ENCODE peak calls at places on chromosome 14, in five cellular contexts. W, O, P, G and K are unnamed samples.

GRCh38 chr14:68463705-68464104 is 329.2 kb downstream of the ZFP36L1 start:
- DNase-seq in W (no peak), P (no peak), G (no peak), O (no peak), K (no peak)

GRCh38 chr14:55752580-55753365 is 172.8 kb downstream of the KTN1 start:
- DNase-seq in G (no peak), P (no peak), O (no peak), W (peak), K (peak)

GRCh38 chr14:22865424-22866215 is 5.9 kb upstream of the LRP10 start:
- DNase-seq in P (no peak), G (no peak), W (no peak), O (no peak), K (no peak)

GRCh38 chr14:94139421-94139820 is 10.0 kb upstream of the IFI27L2 start:
- DNase-seq in O (no peak), W (no peak), G (no peak), P (no peak), K (no peak)

GRCh38 chr14:77199590-77199989 is 18.0 kb downstream of the TMEM63C start:
- DNase-seq in G (no peak), O (no peak), P (no peak), W (no peak), K (no peak)

GRCh38 chr14:88029500-88029899 is 24.6 kb downstream of the GPR65 start:
- DNase-seq in G (no peak), P (no peak), O (no peak), W (no peak), K (no peak)

GRCh38 chr14:36222952-36223468 is 46.5 kb upstream of the PTCSC3 start:
- DNase-seq in O (no peak), W (no peak), G (no peak), P (no peak), K (no peak)

GRCh38 chr14:46818147-46818546 is 166.6 kb upstream of the RPL10L start:
- DNase-seq in G (no peak), P (no peak), W (no peak), O (no peak), K (no peak)

GRCh38 chr14:58752782-58753181 is 115.0 kb downstream of the DACT1 start:
- DNase-seq in P (no peak), G (peak), O (no peak), W (no peak), K (peak)

GRCh38 chr14:82905762-82906161 is 1372.1 kb upstream of the SEL1L start:
- DNase-seq in G (no peak), O (no peak), W (no peak), P (no peak), K (no peak)

GRCh38 chr14:50397461-50398196 is 948 bp upstream of the CDKL1 start:
- DNase-seq in G (no peak), P (no peak), O (no peak), W (no peak), K (no peak)

GRCh38 chr14:43778956-43779639 is 728.0 kb downstream of the FSCB start:
- DNase-seq in O (no peak), G (no peak), W (no peak), P (no peak), K (no peak)

GRCh38 chr14:50023671-50024490 is 92.5 kb downstream of the VCPKMT start:
- DNase-seq in P (no peak), W (no peak), O (no peak), G (no peak), K (no peak)

GRCh38 chr14:65566820-65567522 is 154.4 kb downstream of the FUT8 start:
- DNase-seq in W (no peak), G (no peak), P (no peak), O (no peak), K (no peak)

GRCh38 chr14:105240811-105241576 is 7.3 kb upstream of the BTBD6 start:
- DNase-seq in W (no peak), G (no peak), P (no peak), O (no peak), K (no peak)

GRCh38 chr14:100114109-100114765 is 45.2 kb downstream of the DEGS2 start:
- DNase-seq in P (no peak), W (no peak), G (no peak), O (no peak), K (no peak)

GRCh38 chr14:104885973-104886689 is 21.1 kb downstream of the CEP170B start:
- DNase-seq in O (no peak), G (no peak), P (no peak), W (no peak), K (peak)